ENCODE peak calls at places on chromosomes 2 and 18, in six cellular contexts. Z is transverse colon, V is sigmoid colon, Y is spleen, E is stomach, T is K562. J is an unnamed sample.

GRCh38 chr2:116877274-116877673 is 937.2 kb upstream of the DDX18 start:
- DNase-seq in Z (no peak), V (no peak), Y (no peak), E (no peak), T (no peak), J (no peak)

GRCh38 chr2:107062173-107062572 is 176.2 kb upstream of the ST6GAL2 start:
- DNase-seq in Z (peak), V (no peak), Y (no peak), E (no peak), T (no peak), J (no peak)

GRCh38 chr2:11321847-11322246 is 22.6 kb downstream of the ROCK2 start:
- DNase-seq in Z (no peak), V (no peak), Y (no peak), E (no peak), T (no peak), J (no peak)

GRCh38 chr2:72914226-72915075 is 2.9 kb upstream of the EMX1 start:
- DNase-seq in Z (no peak), V (peak), Y (no peak), E (peak), T (no peak), J (no peak)

GRCh38 chr2:48531141-48531648 is 1.2 kb downstream of the STON1 start:
- DNase-seq in Z (no peak), V (peak), Y (no peak), E (no peak), T (no peak), J (peak)

GRCh38 chr2:36058953-36059352 is 296.6 kb upstream of the CRIM1 start:
- DNase-seq in Z (no peak), V (no peak), Y (no peak), E (no peak), T (no peak), J (no peak)

GRCh38 chr18:8754995-8755955 is 49.9 kb downstream of the MTCL1 start:
- DNase-seq in Z (peak), V (no peak), Y (no peak), E (no peak), T (no peak), J (no peak)

GRCh38 chr2:217160103-217160502 is 300.2 kb upstream of the TNP1 start:
- DNase-seq in Z (no peak), V (no peak), Y (no peak), E (no peak), T (no peak), J (no peak)

GRCh38 chr2:139217641-139218040 is 437.5 kb upstream of the NXPH2 start:
- DNase-seq in Z (no peak), V (no peak), Y (no peak), E (no peak), T (no peak), J (no peak)

GRCh38 chr2:234459401-234460009 is 37.4 kb downstream of the ARL4C start:
- DNase-seq in Z (no peak), V (no peak), Y (no peak), E (peak), T (no peak), J (no peak)

GRCh38 chr2:17311104-17311619 is 207.1 kb downstream of the RAD51AP2 start:
- DNase-seq in Z (no peak), V (no peak), Y (no peak), E (no peak), T (no peak), J (no peak)

GRCh38 chr2:68456198-68456597 is 10.9 kb downstream of the FBXO48 start:
- DNase-seq in Z (no peak), V (no peak), Y (no peak), E (no peak), T (no peak), J (no peak)

GRCh38 chr2:68463287-68463877 is 3.7 kb downstream of the FBXO48 start:
- DNase-seq in Z (no peak), V (no peak), Y (no peak), E (no peak), T (peak), J (no peak)

GRCh38 chr2:68453761-68454360 is 13.2 kb downstream of the FBXO48 start:
- DNase-seq in Z (no peak), V (no peak), Y (no peak), E (no peak), T (no peak), J (no peak)

GRCh38 chr2:68454719-68455118 is 12.4 kb downstream of the FBXO48 start:
- DNase-seq in Z (no peak), V (no peak), Y (no peak), E (no peak), T (no peak), J (no peak)

GRCh38 chr2:68458962-68459361 is 8.1 kb downstream of the FBXO48 start:
- DNase-seq in Z (no peak), V (no peak), Y (no peak), E (no peak), T (no peak), J (no peak)
- TF ChIP-seq POLR2AphosphoS5 in Z (no peak), V (no peak), Y (no peak), E (no peak), T (no peak), J (no peak)

DNA sequence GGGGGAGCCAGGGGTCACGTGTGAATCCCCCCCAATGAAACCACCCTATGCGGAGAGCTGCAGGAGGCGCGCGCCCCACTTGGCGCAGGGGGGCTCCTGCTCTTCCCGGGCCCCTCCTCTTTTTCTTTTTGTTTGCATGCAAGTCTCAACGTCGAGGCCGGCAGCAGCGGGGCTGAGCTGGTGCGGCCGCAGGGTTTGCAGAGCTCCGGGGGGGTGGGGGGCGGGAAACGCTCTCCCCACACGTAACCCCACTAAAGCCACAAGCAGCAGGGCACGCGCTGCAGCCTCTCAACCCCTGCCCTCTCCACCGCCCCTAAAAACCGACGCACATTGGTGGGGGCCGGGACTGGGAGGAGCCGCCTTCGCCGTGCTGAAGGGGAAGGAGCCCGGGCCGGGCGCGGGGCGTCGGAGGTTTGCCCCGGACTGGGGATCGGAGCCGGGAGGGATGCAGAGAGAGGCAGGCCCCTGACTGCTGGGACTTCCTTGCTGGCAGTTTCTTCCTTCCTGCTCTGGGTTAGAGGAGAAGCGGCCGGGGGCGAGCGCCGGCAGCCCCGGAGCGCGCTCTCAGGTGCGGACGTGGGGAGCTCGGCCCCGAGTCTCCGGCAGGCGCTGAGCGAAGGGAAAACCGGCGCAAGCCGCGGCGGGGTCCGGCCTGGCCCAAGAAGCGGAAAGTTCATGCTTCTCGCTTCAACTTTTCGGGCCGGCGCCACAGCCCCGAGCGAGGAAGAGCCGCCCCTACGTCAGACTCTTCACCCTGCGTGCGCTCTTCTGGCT is 880 bp downstream of the LBH start:
- DNase-seq in Z (peak), V (peak), Y (peak), E (peak), T (peak), J (peak)
- TF ChIP-seq POLR2AphosphoS5 in Z (no peak), V (peak), Y (peak), E (no peak), T (no peak), J (peak)

DNA sequence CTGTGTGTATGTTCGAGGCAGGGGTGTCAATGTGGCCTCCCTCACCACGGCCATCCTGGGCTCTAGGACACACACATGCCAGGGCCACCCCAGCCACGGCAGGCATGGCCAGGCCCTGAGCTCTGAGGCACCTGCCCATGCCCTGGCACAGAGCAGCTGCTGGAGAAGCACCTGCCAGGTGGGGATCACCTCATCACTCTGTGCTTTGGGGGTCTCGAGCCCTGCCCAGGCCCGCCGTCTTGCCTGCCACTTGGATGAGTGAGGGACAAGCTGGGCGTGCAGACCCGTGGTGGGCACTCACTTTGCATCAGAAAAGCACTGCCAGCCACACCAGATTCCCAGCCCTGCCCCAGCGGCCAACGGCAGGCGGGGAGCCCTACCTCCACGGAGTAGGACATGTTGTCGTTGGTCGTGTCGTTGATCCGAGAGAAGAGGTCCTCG is 33.1 kb downstream of the KIF1A start:
- DNase-seq in Z (no peak), V (peak), Y (peak), E (no peak), T (no peak), J (no peak)
- TF ChIP-seq POLR2AphosphoS5 in Z (no peak), V (no peak), Y (no peak), E (no peak), T (no peak), J (no peak)

GRCh38 chr2:43158259-43158880 is 68.0 kb downstream of the ZFP36L2 start:
- DNase-seq in Z (peak), V (peak), Y (peak), E (peak), T (no peak), J (peak)
- TF ChIP-seq POLR2AphosphoS5 in Z (no peak), V (no peak), Y (no peak), E (peak), T (no peak), J (no peak)

GRCh38 chr2:47054867-47055266 is 100.2 kb downstream of the STPG4 start:
- DNase-seq in Z (no peak), V (no peak), Y (no peak), E (no peak), T (no peak), J (no peak)

GRCh38 chr2:47056875-47057731 is 98.0 kb downstream of the STPG4 start:
- DNase-seq in Z (peak), V (peak), Y (no peak), E (no peak), T (no peak), J (no peak)

GRCh38 chr2:47058061-47058931 is 96.8 kb downstream of the STPG4 start:
- DNase-seq in Z (peak), V (peak), Y (no peak), E (no peak), T (no peak), J (no peak)

GRCh38 chr2:47057732-47058012 is 97.4 kb downstream of the STPG4 start:
- DNase-seq in Z (no peak), V (no peak), Y (no peak), E (no peak), T (no peak), J (no peak)

GRCh38 chr2:47056374-47056773 is 98.7 kb downstream of the STPG4 start:
- DNase-seq in Z (no peak), V (no peak), Y (no peak), E (no peak), T (no peak), J (no peak)
- TF ChIP-seq POLR2AphosphoS5 in Z (no peak), V (no peak), Y (no peak), E (no peak), T (no peak), J (no peak)

GRCh38 chr2:165646321-165646801 is 147.7 kb downstream of the GALNT3 start:
- DNase-seq in Z (no peak), V (no peak), Y (no peak), E (no peak), T (no peak), J (no peak)
- TF ChIP-seq POLR2AphosphoS5 in Z (no peak), V (no peak), Y (no peak), E (no peak), T (no peak), J (no peak)

GRCh38 chr2:43051316-43051715 is 175.1 kb downstream of the ZFP36L2 start:
- DNase-seq in Z (peak), V (peak), Y (peak), E (peak), T (no peak), J (no peak)
- TF ChIP-seq POLR2AphosphoS5 in Z (peak), V (no peak), Y (no peak), E (no peak), T (no peak), J (no peak)

GRCh38 chr2:8514748-8515389 is 167.0 kb upstream of the ID2 start:
- DNase-seq in Z (no peak), V (no peak), Y (no peak), E (no peak), T (no peak), J (no peak)
- TF ChIP-seq POLR2AphosphoS5 in Z (no peak), V (no peak), Y (no peak), E (no peak), T (no peak), J (no peak)

J was measured in prostate gland.